ENCODE peak calls at places on chromosome 21, in six cellular contexts. P is esophagus muscularis mucosa, G is HCT116, L is transverse colon, Q is prostate gland, U is endothelial cell of umbilical vein. H is an unnamed sample.

GRCh38 chr21:31366825-31367224 is 22.8 kb upstream of the TIAM1 start:
- DNase-seq in P (no peak), G (peak; percentile 98), L (no peak), Q (peak; percentile 53), U (no peak), H (no peak)

GRCh38 chr21:45041351-45041805 is 33.0 kb upstream of the ADARB1 start:
- DNase-seq in P (peak; percentile 97), G (no peak), L (peak; percentile 61), Q (no peak), U (no peak), H (peak; percentile 69)

GRCh38 chr21:16534408-16535099 is 804.8 kb downstream of the USP25 start:
- DNase-seq in P (peak; percentile 92), G (no peak), L (peak; percentile 16), Q (peak; percentile 48), U (peak; percentile 82), H (no peak)

GRCh38 chr21:45110873-45111624 is 36.7 kb downstream of the ADARB1 start:
- DNase-seq in P (no peak), G (no peak), L (no peak), Q (no peak), U (no peak), H (no peak)

GRCh38 chr21:35159881-35160280 is 110.8 kb upstream of the RUNX1 start:
- DNase-seq in P (no peak), G (no peak), L (no peak), Q (no peak), U (no peak), H (no peak)

GRCh38 chr21:21828130-21828529 is 829.9 kb downstream of the NCAM2 start:
- DNase-seq in P (no peak), G (no peak), L (no peak), Q (no peak), U (no peak), H (no peak)

GRCh38 chr21:36282568-36283230 is 37.3 kb upstream of the MORC3 start:
- DNase-seq in P (no peak), G (no peak), L (no peak), Q (no peak), U (no peak), H (no peak)

GRCh38 chr21:29092102-29092959 is 18.9 kb upstream of the CCT8 start:
- DNase-seq in P (no peak), G (no peak), L (no peak), Q (no peak), U (peak; percentile 15), H (no peak)

GRCh38 chr21:31666445-31667010 is 7.0 kb downstream of the SOD1 start:
- DNase-seq in P (no peak), G (no peak), L (no peak), Q (no peak), U (no peak), H (no peak)

GRCh38 chr21:36861924-36862323 is 104.5 kb downstream of the HLCS start:
- DNase-seq in P (no peak), G (no peak), L (no peak), Q (no peak), U (no peak), H (no peak)

GRCh38 chr21:44637018-44637850 is at the start of gene KRTAP10-10:
- DNase-seq in P (peak; percentile 53), G (no peak), L (no peak), Q (no peak), U (no peak), H (no peak)

GRCh38 chr21:25966308-25966707 is 204.3 kb downstream of the APP start:
- DNase-seq in P (no peak), G (no peak), L (no peak), Q (no peak), U (no peak), H (no peak)

GRCh38 chr21:32807717-32808380 is 36.3 kb upstream of the PAXBP1 start:
- DNase-seq in P (peak; percentile 55), G (no peak), L (peak; percentile 20), Q (no peak), U (no peak), H (no peak)

GRCh38 chr21:17003221-17003620 is 509.6 kb upstream of the CXADR start:
- DNase-seq in P (no peak), G (no peak), L (no peak), Q (no peak), U (no peak), H (no peak)

GRCh38 chr21:31343680-31344480 is at the start of gene TIAM1:
- DNase-seq in P (peak; percentile 93), G (no peak), L (peak; percentile 36), Q (peak; percentile 33), U (no peak), H (no peak)

GRCh38 chr21:44695176-44695575 is 1.8 kb upstream of the KRTAP10-12 start:
- DNase-seq in P (no peak), G (no peak), L (no peak), Q (peak; percentile 2), U (no peak), H (no peak)

GRCh38 chr21:26079376-26079775 is 91.2 kb downstream of the APP start:
- DNase-seq in P (no peak), G (no peak), L (no peak), Q (no peak), U (no peak), H (no peak)

GRCh38 chr21:35337573-35337972 is 288.5 kb upstream of the RUNX1 start:
- DNase-seq in P (no peak), G (no peak), L (no peak), Q (no peak), U (no peak), H (no peak)

GRCh38 chr21:34865922-34866271 is 183.2 kb downstream of the RUNX1 start:
- DNase-seq in P (no peak), G (no peak), L (peak; percentile 28), Q (no peak), U (no peak), H (peak; percentile 94)

GRCh38 chr21:15122241-15122640 is 57.4 kb upstream of the NRIP1 start:
- DNase-seq in P (no peak), G (no peak), L (no peak), Q (no peak), U (no peak), H (no peak)
- H3K4me3 ChIP-seq in P (no peak overlapping the region), G (no peak overlapping the region), L (no peak overlapping the region), Q (no peak overlapping the region), U (no peak overlapping the region), H (no peak overlapping the region)

GRCh38 chr21:27359141-27359540 is 392.3 kb upstream of the ADAMTS5 start:
- DNase-seq in P (no peak), G (no peak), L (no peak), Q (no peak), U (no peak), H (no peak)
- TF ChIP-seq POLR2AphosphoS5 in P (no peak), G (no peak), L (no peak), Q (no peak), U (no peak), H (no peak)

DNA sequence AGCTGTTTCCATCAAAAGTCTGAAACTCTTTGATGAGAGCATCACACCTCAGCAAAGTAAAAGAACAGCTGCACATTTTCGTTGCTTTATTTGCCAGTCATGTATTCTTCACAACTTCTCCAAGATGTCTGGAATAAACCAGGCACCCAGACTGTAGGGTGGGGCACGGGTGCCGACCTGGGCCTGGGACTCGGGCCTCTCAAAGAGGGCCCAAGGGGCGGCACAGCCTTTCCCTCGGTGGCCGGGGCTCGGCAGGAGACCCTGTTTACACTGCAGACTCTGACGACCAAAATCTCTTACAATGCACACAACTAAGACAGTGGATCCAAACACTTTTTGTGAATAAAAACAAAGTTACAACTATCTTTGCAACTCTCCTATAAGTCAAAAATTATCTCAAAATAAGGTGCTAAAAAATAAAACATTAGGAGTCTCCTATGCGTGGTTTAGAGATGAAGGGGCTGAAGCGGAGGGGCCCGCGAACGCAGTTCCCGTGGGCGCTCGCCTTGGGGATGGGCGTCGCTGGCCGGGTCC is 696 bp downstream of the LSS start:
- DNase-seq in P (no peak), G (no peak), L (no peak), Q (no peak), U (peak; percentile 7), H (no peak)
- H3K4me3 ChIP-seq in P (peak overlapping the region; percentile 78), G (peak overlapping the region; percentile 76), L (peak overlapping the region; percentile 81), Q (peak overlapping the region; percentile 99), U (peak overlapping the region; percentile 90), H (peak overlapping the region; percentile 95)

GRCh38 chr21:43332872-43333300 is 94.0 kb downstream of the SIK1 start:
- DNase-seq in P (no peak), G (no peak), L (no peak), Q (no peak), U (no peak), H (no peak)

GRCh38 chr21:43332461-43332860 is 94.5 kb downstream of the SIK1 start:
- DNase-seq in P (no peak), G (no peak), L (no peak), Q (no peak), U (no peak), H (no peak)

GRCh38 chr21:43334214-43334958 is 92.5 kb downstream of the SIK1 start:
- DNase-seq in P (no peak), G (no peak), L (no peak), Q (no peak), U (no peak), H (no peak)

GRCh38 chr21:43331962-43332458 is 94.9 kb downstream of the SIK1 start:
- DNase-seq in P (no peak), G (no peak), L (no peak), Q (peak; percentile 80), U (peak; percentile 94), H (no peak)

DNA sequence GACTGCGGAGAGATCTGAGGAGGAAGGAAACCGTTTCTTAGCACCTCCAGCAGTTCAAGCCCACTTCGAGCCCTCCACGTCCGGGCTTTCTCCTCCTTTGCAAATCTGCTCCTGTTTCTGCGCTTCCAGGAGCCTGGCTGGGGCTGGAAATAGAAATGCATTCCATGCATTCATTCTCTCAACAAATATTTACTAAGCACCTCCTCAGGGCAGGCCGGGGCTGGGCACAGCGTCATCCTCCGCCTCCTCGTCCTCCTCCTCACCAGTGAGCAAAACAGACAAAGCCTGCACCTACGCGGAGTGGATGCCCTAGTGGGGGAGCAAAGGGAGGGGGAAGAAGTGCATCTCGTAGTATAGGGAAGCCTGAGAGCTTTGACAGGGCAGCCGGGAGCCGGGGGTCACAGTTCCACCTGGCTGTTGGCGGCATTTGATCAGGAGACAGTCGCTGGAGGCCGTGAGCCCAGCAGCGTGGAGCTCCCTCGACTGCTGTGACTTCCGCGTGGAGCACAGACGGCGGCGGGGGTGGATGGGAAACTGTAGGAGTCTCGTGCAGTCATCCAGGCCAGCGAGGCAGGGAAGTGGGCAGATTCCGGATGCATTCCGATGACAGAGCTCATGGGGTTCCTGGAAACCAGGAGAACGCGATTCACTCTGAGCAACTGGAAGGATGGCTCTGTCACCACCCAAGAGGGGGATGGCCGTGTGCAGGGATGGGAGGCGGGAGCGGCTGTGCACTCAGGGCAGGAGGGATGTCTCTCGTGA is 93.4 kb downstream of the SIK1 start:
- DNase-seq in P (no peak), G (no peak), L (no peak), Q (peak; percentile 90), U (peak; percentile 58), H (no peak)
- TF ChIP-seq POLR2AphosphoS5 in P (peak; percentile 9), G (no peak), L (no peak), Q (peak; percentile 88), U (no peak), H (no peak)

GRCh38 chr21:38165466-38166213 is 91.2 kb upstream of the KCNJ15 start:
- DNase-seq in P (peak; percentile 79), G (no peak), L (no peak), Q (no peak), U (peak; percentile 26), H (no peak)
- H3K4me3 ChIP-seq in P (no peak overlapping the region), G (no peak overlapping the region), L (no peak overlapping the region), Q (no peak overlapping the region), U (no peak overlapping the region), H (no peak overlapping the region)

H was measured in HL-60.